ENCODE peak calls at places on chromosomes 13 and 19, in seven cellular contexts. L is HepG2, Y is K562, F is SK-N-SH, X is H1, J is HCT116, R is GM12878. T is an unnamed sample.

GRCh38 chr13:32036131-32036695 is 4.6 kb downstream of the FRY start:
- DNase-seq in L (no peak), Y (no peak), F (no peak), X (no peak), J (no peak), R (no peak), T (no peak)

GRCh38 chr13:75076476-75076875 is 405.5 kb downstream of the TBC1D4 start:
- DNase-seq in L (no peak), Y (no peak), F (no peak), X (no peak), J (no peak), R (no peak), T (no peak)

GRCh38 chr19:51158474-51159129 is 16.5 kb downstream of the SIGLEC7 start:
- DNase-seq in L (peak), Y (peak), F (peak), X (peak), J (peak), R (no peak), T (peak)

GRCh38 chr13:77330009-77330471 is 3.1 kb upstream of the MYCBP2 start:
- DNase-seq in L (no peak), Y (no peak), F (no peak), X (no peak), J (no peak), R (no peak), T (no peak)

GRCh38 chr13:62014299-62014698 is 598.6 kb upstream of the PCDH20 start:
- DNase-seq in L (peak), Y (no peak), F (peak), X (no peak), J (peak), R (no peak), T (peak)

GRCh38 chr13:42997381-42997780 is 5.3 kb upstream of the EPSTI1 start:
- DNase-seq in L (no peak), Y (no peak), F (no peak), X (no peak), J (no peak), R (no peak), T (no peak)

GRCh38 chr19:29532097-29532496 is 6.3 kb downstream of the VSTM2B start:
- DNase-seq in L (no peak), Y (no peak), F (no peak), X (peak), J (no peak), R (no peak), T (no peak)

GRCh38 chr13:114096811-114097503 is 35.5 kb downstream of the RASA3 start:
- DNase-seq in L (no peak), Y (no peak), F (peak), X (no peak), J (no peak), R (no peak), T (peak)

GRCh38 chr13:113371061-113371460 is 7.1 kb upstream of the GRTP1 start:
- DNase-seq in L (no peak), Y (no peak), F (no peak), X (peak), J (no peak), R (no peak), T (no peak)

GRCh38 chr13:98563071-98563470 is 13.8 kb downstream of the STK24 start:
- DNase-seq in L (no peak), Y (no peak), F (no peak), X (no peak), J (no peak), R (no peak), T (peak)
- TF ChIP-seq JUND in L (no peak), Y (no peak), F (no peak), X (no peak), J (no peak), R (no peak), T (no peak)

GRCh38 chr19:38384209-38385027 is 3.4 kb downstream of the GGN start:
- DNase-seq in L (peak), Y (peak), F (no peak), X (peak), J (no peak), R (no peak), T (peak)
- TF ChIP-seq JUND in L (no peak), Y (no peak), F (no peak), X (no peak), J (no peak), R (no peak), T (no peak)

DNA sequence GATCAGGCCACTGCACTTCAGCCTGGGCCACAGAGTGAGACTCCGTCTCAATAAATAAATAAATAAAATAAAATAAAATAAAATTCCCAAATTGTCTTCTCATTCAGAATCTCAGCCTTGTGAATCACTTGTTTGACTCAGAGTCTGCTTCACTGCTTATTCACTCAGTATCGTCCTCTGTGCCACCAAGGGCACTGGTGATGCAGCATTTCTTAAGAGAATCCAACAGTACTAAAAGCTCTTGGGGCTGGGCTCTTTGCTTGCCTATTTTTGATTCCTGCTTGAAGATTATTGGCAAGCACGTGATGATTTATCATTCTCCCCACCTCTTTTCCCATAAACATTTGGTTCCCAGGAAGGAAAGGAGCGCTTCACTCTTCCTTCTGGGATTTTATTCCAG is 54.8 kb upstream of the HMGB1 start:
- DNase-seq in L (no peak), Y (no peak), F (no peak), X (no peak), J (no peak), R (no peak), T (no peak)
- TF ChIP-seq JUND in L (no peak), Y (no peak), F (no peak), X (no peak), J (no peak), R (no peak), T (no peak)

GRCh38 chr13:50678464-50679162 is 164.9 kb downstream of the DLEU7 start:
- DNase-seq in L (no peak), Y (no peak), F (no peak), X (no peak), J (peak), R (no peak), T (no peak)

GRCh38 chr13:50677687-50678463 is 165.6 kb downstream of the DLEU7 start:
- DNase-seq in L (no peak), Y (no peak), F (no peak), X (no peak), J (no peak), R (no peak), T (no peak)

GRCh38 chr13:50682002-50682401 is 161.5 kb downstream of the DLEU7 start:
- DNase-seq in L (no peak), Y (no peak), F (no peak), X (no peak), J (no peak), R (no peak), T (no peak)

GRCh38 chr13:50676602-50677001 is 166.9 kb downstream of the DLEU7 start:
- DNase-seq in L (no peak), Y (no peak), F (no peak), X (no peak), J (no peak), R (no peak), T (peak)

GRCh38 chr13:50679321-50679720 is 164.2 kb downstream of the DLEU7 start:
- DNase-seq in L (no peak), Y (no peak), F (no peak), X (no peak), J (no peak), R (no peak), T (no peak)
- TF ChIP-seq JUND in L (no peak), Y (no peak), F (no peak), X (no peak), J (no peak), R (no peak), T (no peak)

DNA sequence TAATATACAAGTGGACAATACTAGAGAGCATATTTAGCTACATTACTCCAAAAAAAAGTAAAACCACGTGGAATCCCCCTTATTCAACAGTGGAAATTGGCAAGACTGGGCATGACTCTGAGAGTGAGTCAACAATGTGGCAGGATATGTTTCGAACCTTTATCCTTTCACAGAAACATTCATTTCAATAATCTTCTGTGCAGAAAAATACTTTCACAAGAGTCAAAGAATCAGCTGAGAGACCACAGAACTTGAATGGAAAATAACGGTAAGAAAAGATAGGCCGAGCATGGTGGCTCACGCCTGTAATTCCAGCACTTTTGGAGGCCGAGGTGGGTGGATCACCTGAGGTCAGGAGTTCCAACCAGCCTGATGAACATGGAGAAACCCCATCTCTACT is 25.1 kb upstream of the CD70 start:
- DNase-seq in L (no peak), Y (no peak), F (no peak), X (no peak), J (no peak), R (no peak), T (no peak)
- TF ChIP-seq JUND in L (no peak), Y (no peak), F (peak), X (no peak), J (no peak), R (no peak), T (no peak)

DNA sequence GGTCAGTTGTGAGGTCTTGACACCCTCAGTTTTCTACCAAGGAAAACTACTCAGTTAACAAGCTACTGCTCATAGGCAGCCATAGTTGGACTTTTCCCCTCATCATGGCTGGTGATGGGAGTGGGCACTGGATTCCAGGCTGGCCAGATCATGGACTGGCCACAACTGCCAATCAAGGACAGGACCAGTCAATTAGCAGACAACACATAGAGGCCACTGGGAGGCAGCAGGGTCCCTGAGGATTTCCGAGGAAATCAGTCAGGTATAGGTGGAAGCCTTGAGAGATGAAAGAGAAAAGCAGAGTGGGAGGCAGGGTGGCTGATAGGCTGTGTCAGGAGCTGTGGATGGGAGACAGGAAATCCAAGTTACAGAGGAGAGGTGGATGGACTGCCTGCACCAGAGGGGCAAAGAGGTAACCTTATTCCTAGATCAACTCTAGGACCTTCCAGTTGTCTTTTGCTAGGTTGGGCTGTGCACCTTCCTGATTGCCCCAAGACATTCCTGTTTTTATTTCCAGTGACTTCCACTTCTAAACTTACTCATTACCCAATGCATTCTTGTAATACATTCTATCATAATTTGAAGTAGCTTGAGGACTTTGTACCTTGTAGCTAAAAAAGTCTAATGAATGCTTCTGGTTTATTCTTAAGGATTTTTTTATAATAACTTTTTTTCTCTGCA is 361.8 kb downstream of the KCNRG start:
- DNase-seq in L (peak), Y (no peak), F (no peak), X (peak), J (no peak), R (no peak), T (no peak)
- TF ChIP-seq JUND in L (no peak), Y (no peak), F (no peak), X (no peak), J (no peak), R (no peak), T (no peak)

GRCh38 chr13:44459674-44460073 is 86.0 kb downstream of the SERP2 start:
- DNase-seq in L (no peak), Y (no peak), F (no peak), X (no peak), J (no peak), R (no peak), T (no peak)
- TF ChIP-seq JUND in L (no peak), Y (no peak), F (no peak), X (no peak), J (no peak), R (no peak), T (no peak)

GRCh38 chr19:45079063-45079910 is at the start of gene GEMIN7:
- DNase-seq in L (peak), Y (peak), F (peak), X (peak), J (peak), R (peak), T (no peak)
- TF ChIP-seq JUND in L (no peak), Y (peak), F (no peak), X (no peak), J (no peak), R (peak), T (no peak)

GRCh38 chr13:51797664-51798488 is 6.1 kb downstream of the DHRS12 start:
- DNase-seq in L (peak), Y (peak), F (peak), X (peak), J (peak), R (no peak), T (peak)
- TF ChIP-seq JUND in L (no peak), Y (peak), F (no peak), X (peak), J (no peak), R (no peak), T (no peak)

DNA sequence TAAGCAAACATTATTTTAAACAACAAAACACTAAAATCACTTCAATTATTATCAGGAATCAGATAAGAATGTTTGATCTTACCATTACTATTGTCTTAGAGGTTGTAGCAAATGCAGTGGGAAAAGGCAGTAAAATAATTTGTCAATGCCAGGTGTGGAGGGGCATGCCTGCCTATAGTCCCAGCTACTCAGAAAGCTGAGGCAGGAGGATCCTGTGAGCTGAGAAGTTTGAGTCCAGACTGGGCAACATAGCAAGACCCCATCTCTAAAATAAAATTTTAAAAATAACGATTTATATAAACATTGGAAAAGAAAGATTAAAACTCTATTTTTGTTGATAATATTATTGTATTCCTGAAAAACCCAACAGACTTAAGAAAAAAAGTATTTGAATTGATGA is 66.8 kb downstream of the KL start:
- DNase-seq in L (no peak), Y (no peak), F (no peak), X (no peak), J (no peak), R (no peak), T (no peak)
- TF ChIP-seq JUND in L (no peak), Y (no peak), F (no peak), X (no peak), J (no peak), R (no peak), T (no peak)

T was measured in T47D.